ENCODE peak calls at places on chromosomes 5 and 9, in ten cellular contexts. F, W, L, G, A, Z, I, U, D and C are unnamed samples.

GRCh38 chr9:93012998-93013855 is 45.3 kb upstream of the SUSD3 start:
- DNase-seq in I (no peak), G (no peak), W (no peak), Z (no peak), A (no peak), U (no peak), F (no peak), D (no peak), L (no peak), C (no peak)

GRCh38 chr9:135480071-135480941 is 724 bp downstream of the PPP1R26 start:
- DNase-seq in A (peak; percentile 49), L (peak; percentile 20), D (no peak), W (no peak), U (no peak), I (peak; percentile 52), Z (no peak), F (no peak), G (peak; percentile 36), C (no peak)

GRCh38 chr5:141100243-141100805 is at the start of gene PCDHB3:
- DNase-seq in D (no peak), L (no peak), Z (no peak), I (peak; percentile 47), A (no peak), F (peak; percentile 41), G (no peak), W (no peak), U (no peak), C (no peak)

GRCh38 chr9:137066096-137066861 is 4.1 kb downstream of the SAPCD2 start:
- DNase-seq in G (no peak), A (no peak), L (no peak), D (no peak), W (no peak), Z (no peak), U (no peak), I (no peak), F (no peak), C (no peak)

GRCh38 chr5:152901754-152902153 is 496.7 kb upstream of the NMUR2 start:
- DNase-seq in F (no peak), U (no peak), D (no peak), I (no peak), A (no peak), Z (no peak), W (no peak), G (no peak), L (no peak), C (no peak)

GRCh38 chr9:114396558-114397218 is 8.9 kb upstream of the AKNA start:
- DNase-seq in G (peak; percentile 75), D (peak; percentile 79), W (no peak), Z (no peak), U (no peak), L (no peak), A (peak; percentile 64), F (no peak), I (no peak), C (no peak)

GRCh38 chr9:107043886-107044285 is 180.9 kb downstream of the ZNF462 start:
- DNase-seq in W (no peak), F (no peak), A (no peak), D (no peak), L (no peak), G (peak; percentile 17), Z (no peak), I (no peak), U (no peak), C (no peak)

GRCh38 chr5:55836191-55836590 is 15.0 kb upstream of the IL31RA start:
- DNase-seq in U (no peak), I (no peak), D (no peak), W (no peak), A (no peak), L (no peak), F (no peak), G (no peak), Z (no peak), C (no peak)

GRCh38 chr5:17020586-17021362 is 84.7 kb upstream of the MYO10 start:
- DNase-seq in F (no peak), L (no peak), D (no peak), W (no peak), G (no peak), A (no peak), U (no peak), I (no peak), Z (no peak), C (no peak)

GRCh38 chr5:61916621-61917620 is 389.1 kb upstream of the KIF2A start:
- DNase-seq in G (no peak), F (no peak), W (no peak), A (no peak), U (peak; percentile 97), D (no peak), L (no peak), Z (no peak), I (peak; percentile 91), C (no peak)

GRCh38 chr5:103808464-103809106 is 246.0 kb upstream of the NUDT12 start:
- DNase-seq in W (no peak), I (peak; percentile 55), Z (peak; percentile 1), A (peak; percentile 73), F (no peak), U (peak; percentile 7), G (peak; percentile 44), D (peak; percentile 19), L (peak; percentile 58), C (no peak)

GRCh38 chr5:68780299-68780960 is 313.4 kb upstream of the SLC30A5 start:
- DNase-seq in Z (no peak), D (no peak), F (no peak), L (no peak), G (no peak), W (no peak), A (no peak), U (no peak), I (no peak), C (no peak)

GRCh38 chr5:74626386-74627222 is 13.9 kb downstream of the ENC1 start:
- DNase-seq in L (no peak), I (no peak), G (no peak), F (no peak), W (no peak), Z (no peak), D (no peak), U (no peak), A (no peak), C (no peak)

GRCh38 chr5:134525687-134526482 is 415 bp downstream of the JADE2 start:
- DNase-seq in Z (peak; percentile 64), L (peak; percentile 73), G (peak; percentile 85), D (peak; percentile 66), W (peak; percentile 51), I (peak; percentile 86), U (no peak), F (peak; percentile 66), A (peak; percentile 90), C (peak; percentile 67)

GRCh38 chr9:132141364-132141947 is 20.4 kb upstream of the NTNG2 start:
- DNase-seq in L (no peak), Z (no peak), A (peak; percentile 20), G (peak; percentile 36), D (no peak), W (no peak), I (peak; percentile 50), U (no peak), F (no peak), C (no peak)

GRCh38 chr5:174998131-174998730 is 273.8 kb downstream of the MSX2 start:
- DNase-seq in G (no peak), U (no peak), A (no peak), I (peak; percentile 10), W (no peak), L (no peak), F (no peak), Z (no peak), D (no peak), C (peak; percentile 2)

GRCh38 chr9:100595391-100596199 is 17.7 kb downstream of the CAVIN4 start:
- DNase-seq in I (peak; percentile 74), F (peak; percentile 19), G (peak; percentile 75), U (no peak), W (no peak), Z (no peak), A (peak; percentile 47), L (peak; percentile 64), D (no peak), C (peak; percentile 3)

GRCh38 chr9:92740015-92740408 is 24.6 kb downstream of the BICD2 start:
- DNase-seq in W (no peak), Z (no peak), D (no peak), A (no peak), G (peak; percentile 44), U (no peak), I (no peak), F (no peak), L (no peak), C (no peak)

GRCh38 chr5:139378941-139379361 is 4.1 kb downstream of the SLC23A1 start:
- DNase-seq in I (no peak), L (no peak), D (no peak), G (no peak), F (no peak), U (no peak), Z (no peak), A (no peak), W (no peak), C (no peak)

GRCh38 chr9:27421567-27421966 is 102.5 kb upstream of the IFNK start:
- DNase-seq in L (no peak), I (no peak), Z (no peak), A (no peak), W (no peak), U (no peak), G (no peak), D (no peak), F (no peak), C (no peak)

GRCh38 chr9:113011911-113012381 is at the start of gene ZNF883:
- DNase-seq in U (peak; percentile 21), L (peak; percentile 65), F (peak; percentile 24), I (peak; percentile 50), D (peak; percentile 25), Z (peak; percentile 20), W (no peak), A (no peak), G (peak; percentile 84), C (peak; percentile 9)

GRCh38 chr9:124040935-124041816 is 29.6 kb downstream of the LHX2 start:
- DNase-seq in D (no peak), I (no peak), G (peak; percentile 32), L (no peak), Z (peak; percentile 40), A (no peak), U (no peak), W (peak; percentile 34), F (peak; percentile 65), C (peak; percentile 73)

GRCh38 chr9:91071185-91071990 is 269.8 kb downstream of the SYK start:
- DNase-seq in Z (no peak), L (peak; percentile 96), G (peak; percentile 74), A (peak; percentile 91), F (peak; percentile 73), D (peak; percentile 93), W (no peak), U (peak; percentile 84), I (peak; percentile 60), C (no peak)

GRCh38 chr9:106075991-106076390 is 381.6 kb downstream of the TMEM38B start:
- DNase-seq in W (no peak), U (peak; percentile 71), I (peak; percentile 63), Z (no peak), L (peak; percentile 45), D (peak; percentile 92), G (peak; percentile 6), F (no peak), A (peak; percentile 58), C (no peak)

GRCh38 chr5:42993516-42994284 is 46.4 kb downstream of the ANXA2R start:
- DNase-seq in G (peak; percentile 89), I (no peak), L (peak; percentile 69), U (no peak), W (peak; percentile 49), F (peak; percentile 52), Z (no peak), D (peak; percentile 74), A (no peak), C (peak; percentile 60)

GRCh38 chr5:60699549-60700346 is at the start of gene DEPDC1B:
- DNase-seq in A (peak; percentile 92), I (peak; percentile 93), W (peak; percentile 75), Z (peak; percentile 75), L (peak; percentile 87), D (peak; percentile 71), U (peak; percentile 39), G (peak; percentile 91), F (peak; percentile 91), C (peak; percentile 96)

GRCh38 chr5:89673019-89673418 is 736.5 kb downstream of the CETN3 start:
- DNase-seq in D (no peak), Z (no peak), U (no peak), L (no peak), W (no peak), I (no peak), A (no peak), F (no peak), G (no peak), C (no peak)

GRCh38 chr9:14278291-14278721 is 35.6 kb downstream of the NFIB start:
- DNase-seq in I (peak; percentile 14), W (no peak), Z (no peak), A (no peak), G (peak; percentile 32), L (peak; percentile 88), D (peak; percentile 53), U (peak; percentile 25), F (no peak), C (no peak)